ENCODE peak calls at places on chromosomes 12 and 14, in ten cellular contexts. One of them, this sample, is unnamed.
A peak's percentile ranks its signal among the peaks of the same experiment; 100 is the strongest.

GRCh38 chr12:53214221-53214620 is 7.2 kb upstream of the ITGB7 start:
- DNase-seq in uterus: no peak
- DNase-seq in gastrocnemius medialis: no peak
- DNase-seq in testis: no peak
- DNase-seq in tibial nerve: no peak
- DNase-seq in astrocyte of the cerebellum: no peak
- DNase-seq in HepG2: no peak
- DNase-seq in neural crest cell: no peak
- DNase-seq in Peyer's patch: no peak
- DNase-seq in endodermal cell: peak; percentile 69
- DNase-seq in this sample: no peak

GRCh38 chr12:93762912-93763311 is 85.7 kb downstream of the CRADD start:
- DNase-seq in Peyer's patch: no peak
- DNase-seq in gastrocnemius medialis: no peak
- DNase-seq in HepG2: no peak
- DNase-seq in testis: no peak
- DNase-seq in astrocyte of the cerebellum: no peak
- DNase-seq in tibial nerve: no peak
- DNase-seq in uterus: no peak
- DNase-seq in endodermal cell: no peak
- DNase-seq in neural crest cell: no peak
- DNase-seq in this sample: no peak

GRCh38 chr14:23324993-23325392 is 3.7 kb downstream of the PABPN1 start:
- DNase-seq in gastrocnemius medialis: no peak
- DNase-seq in uterus: no peak
- DNase-seq in Peyer's patch: no peak
- DNase-seq in tibial nerve: no peak
- DNase-seq in HepG2: no peak
- DNase-seq in endodermal cell: no peak
- DNase-seq in testis: no peak
- DNase-seq in astrocyte of the cerebellum: no peak
- DNase-seq in neural crest cell: no peak
- DNase-seq in this sample: no peak

GRCh38 chr12:44759289-44759688 is 116.8 kb downstream of the NELL2 start:
- DNase-seq in astrocyte of the cerebellum: no peak
- DNase-seq in uterus: no peak
- DNase-seq in endodermal cell: no peak
- DNase-seq in testis: no peak
- DNase-seq in neural crest cell: no peak
- DNase-seq in HepG2: no peak
- DNase-seq in tibial nerve: no peak
- DNase-seq in gastrocnemius medialis: no peak
- DNase-seq in Peyer's patch: no peak
- DNase-seq in this sample: no peak

GRCh38 chr12:80044694-80045046 is 54.7 kb upstream of the OTOGL start:
- DNase-seq in uterus: no peak
- DNase-seq in Peyer's patch: no peak
- DNase-seq in testis: no peak
- DNase-seq in HepG2: no peak
- DNase-seq in gastrocnemius medialis: no peak
- DNase-seq in tibial nerve: no peak
- DNase-seq in neural crest cell: no peak
- DNase-seq in astrocyte of the cerebellum: peak; percentile 73
- DNase-seq in endodermal cell: no peak
- DNase-seq in this sample: peak; percentile 45

GRCh38 chr12:90100619-90101018 is 392.0 kb upstream of the ATP2B1 start:
- DNase-seq in testis: no peak
- DNase-seq in astrocyte of the cerebellum: no peak
- DNase-seq in gastrocnemius medialis: no peak
- DNase-seq in tibial nerve: no peak
- DNase-seq in HepG2: no peak
- DNase-seq in uterus: no peak
- DNase-seq in endodermal cell: no peak
- DNase-seq in Peyer's patch: no peak
- DNase-seq in neural crest cell: no peak
- DNase-seq in this sample: no peak

GRCh38 chr12:26496170-26496569 is 300.8 kb downstream of the SSPN start:
- DNase-seq in gastrocnemius medialis: no peak
- DNase-seq in Peyer's patch: no peak
- DNase-seq in endodermal cell: no peak
- DNase-seq in neural crest cell: no peak
- DNase-seq in uterus: no peak
- DNase-seq in testis: no peak
- DNase-seq in astrocyte of the cerebellum: no peak
- DNase-seq in tibial nerve: no peak
- DNase-seq in HepG2: no peak
- DNase-seq in this sample: peak; percentile 95

GRCh38 chr14:105477659-105478623 is 3.3 kb downstream of the CRIP2 start:
- DNase-seq in astrocyte of the cerebellum: no peak
- DNase-seq in neural crest cell: no peak
- DNase-seq in tibial nerve: no peak
- DNase-seq in uterus: no peak
- DNase-seq in endodermal cell: no peak
- DNase-seq in gastrocnemius medialis: no peak
- DNase-seq in testis: no peak
- DNase-seq in Peyer's patch: peak; percentile 81
- DNase-seq in HepG2: no peak
- DNase-seq in this sample: no peak

GRCh38 chr14:74547331-74547927 is 53.9 kb downstream of the ISCA2 start:
- DNase-seq in astrocyte of the cerebellum: no peak
- DNase-seq in HepG2: no peak
- DNase-seq in Peyer's patch: no peak
- DNase-seq in gastrocnemius medialis: no peak
- DNase-seq in testis: no peak
- DNase-seq in uterus: no peak
- DNase-seq in endodermal cell: peak; percentile 87
- DNase-seq in tibial nerve: no peak
- DNase-seq in neural crest cell: no peak
- DNase-seq in this sample: no peak

GRCh38 chr14:55514819-55515470 is 65.1 kb upstream of the KTN1 start:
- DNase-seq in uterus: no peak
- DNase-seq in endodermal cell: no peak
- DNase-seq in HepG2: no peak
- DNase-seq in tibial nerve: peak; percentile 13
- DNase-seq in Peyer's patch: no peak
- DNase-seq in astrocyte of the cerebellum: peak; percentile 83
- DNase-seq in gastrocnemius medialis: no peak
- DNase-seq in testis: no peak
- DNase-seq in neural crest cell: no peak
- DNase-seq in this sample: peak; percentile 64

DNA sequence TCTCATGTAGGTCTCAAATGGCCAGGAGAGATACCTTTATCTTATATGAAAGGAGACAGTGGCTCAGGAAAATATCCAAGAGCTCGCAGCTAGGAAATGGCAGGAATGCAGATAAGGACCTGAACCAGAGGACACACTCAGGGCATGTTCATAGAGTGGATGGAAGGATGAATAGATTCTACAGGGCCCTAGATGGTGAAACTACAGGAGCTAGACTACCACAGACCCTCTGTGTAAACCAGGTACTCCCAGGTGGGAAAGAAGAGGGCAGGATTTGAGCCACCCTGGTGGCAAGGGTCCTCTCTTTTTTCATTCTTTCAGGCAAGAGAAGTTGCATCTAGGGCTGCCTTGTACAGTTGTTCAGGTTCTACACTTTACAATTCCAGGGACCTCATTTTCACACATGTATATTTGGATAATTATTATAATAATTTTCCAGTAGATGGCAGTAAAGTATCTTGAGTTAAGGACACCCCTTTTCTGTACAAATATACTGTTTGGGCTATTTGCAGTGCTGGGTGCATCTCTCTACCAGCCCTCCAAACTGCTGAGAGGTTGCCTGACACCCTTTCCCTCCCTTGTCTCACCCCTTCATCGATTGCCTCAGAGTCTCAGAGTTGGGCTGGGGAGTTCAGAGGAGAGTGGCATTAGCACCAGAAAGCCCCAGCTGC is 10.5 kb upstream of the ZDHHC22 start:
- DNase-seq in HepG2: no peak
- DNase-seq in Peyer's patch: peak; percentile 10
- DNase-seq in gastrocnemius medialis: no peak
- DNase-seq in tibial nerve: no peak
- DNase-seq in astrocyte of the cerebellum: no peak
- DNase-seq in neural crest cell: no peak
- DNase-seq in endodermal cell: no peak
- DNase-seq in testis: no peak
- DNase-seq in uterus: no peak
- DNase-seq in this sample: peak; percentile 31
- TF ChIP-seq CTCF in HepG2: peak; percentile 43
- TF ChIP-seq CTCF in Peyer's patch: peak; percentile 19
- TF ChIP-seq CTCF in gastrocnemius medialis: no peak
- TF ChIP-seq CTCF in tibial nerve: no peak
- TF ChIP-seq CTCF in astrocyte of the cerebellum: no peak
- TF ChIP-seq CTCF in neural crest cell: no peak
- TF ChIP-seq CTCF in endodermal cell: no peak
- TF ChIP-seq CTCF in testis: peak; percentile 24
- TF ChIP-seq CTCF in uterus: no peak
- TF ChIP-seq CTCF in this sample: peak; percentile 32

DNA sequence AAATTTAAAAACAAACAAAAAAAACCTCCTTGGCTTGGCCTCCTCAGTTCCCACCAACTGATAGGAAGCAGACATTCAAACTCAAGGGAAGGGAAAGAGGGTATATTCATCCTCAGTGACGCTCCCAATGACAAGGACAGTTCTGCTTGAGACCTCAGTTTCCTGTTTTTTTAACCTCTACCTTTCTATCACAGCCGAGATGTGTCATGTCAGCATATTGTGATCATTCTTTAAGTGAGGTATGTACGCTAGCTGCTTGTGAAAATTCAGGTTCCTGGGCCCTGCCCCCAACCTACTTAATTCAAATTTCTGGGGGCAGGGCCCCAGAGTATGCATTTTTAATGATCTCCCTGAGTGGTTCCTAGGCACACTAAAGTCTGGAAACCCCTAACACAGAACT is 611.9 kb upstream of the TBX3 start:
- DNase-seq in testis: no peak
- DNase-seq in tibial nerve: no peak
- DNase-seq in endodermal cell: no peak
- DNase-seq in astrocyte of the cerebellum: no peak
- DNase-seq in gastrocnemius medialis: no peak
- DNase-seq in HepG2: no peak
- DNase-seq in Peyer's patch: no peak
- DNase-seq in neural crest cell: no peak
- DNase-seq in uterus: no peak
- DNase-seq in this sample: no peak
- TF ChIP-seq CTCF in testis: no peak
- TF ChIP-seq CTCF in tibial nerve: no peak
- TF ChIP-seq CTCF in endodermal cell: no peak
- TF ChIP-seq CTCF in astrocyte of the cerebellum: no peak
- TF ChIP-seq CTCF in gastrocnemius medialis: no peak
- TF ChIP-seq CTCF in HepG2: no peak
- TF ChIP-seq CTCF in Peyer's patch: no peak
- TF ChIP-seq CTCF in neural crest cell: no peak
- TF ChIP-seq CTCF in uterus: no peak
- TF ChIP-seq CTCF in this sample: no peak

GRCh38 chr14:58643366-58643765 is 5.6 kb downstream of the DACT1 start:
- DNase-seq in neural crest cell: no peak
- DNase-seq in gastrocnemius medialis: no peak
- DNase-seq in endodermal cell: no peak
- DNase-seq in HepG2: no peak
- DNase-seq in Peyer's patch: no peak
- DNase-seq in testis: no peak
- DNase-seq in astrocyte of the cerebellum: no peak
- DNase-seq in uterus: no peak
- DNase-seq in tibial nerve: no peak
- DNase-seq in this sample: no peak

GRCh38 chr14:58639842-58640484 is 2.2 kb downstream of the DACT1 start:
- DNase-seq in tibial nerve: peak; percentile 74
- DNase-seq in Peyer's patch: peak; percentile 66
- DNase-seq in neural crest cell: peak; percentile 34
- DNase-seq in testis: peak; percentile 64
- DNase-seq in uterus: peak; percentile 31
- DNase-seq in gastrocnemius medialis: no peak
- DNase-seq in HepG2: peak; percentile 15
- DNase-seq in endodermal cell: peak; percentile 79
- DNase-seq in astrocyte of the cerebellum: peak; percentile 85
- DNase-seq in this sample: peak; percentile 66

GRCh38 chr14:58640959-58641358 is 3.2 kb downstream of the DACT1 start:
- DNase-seq in testis: no peak
- DNase-seq in neural crest cell: no peak
- DNase-seq in astrocyte of the cerebellum: no peak
- DNase-seq in endodermal cell: no peak
- DNase-seq in HepG2: no peak
- DNase-seq in Peyer's patch: no peak
- DNase-seq in gastrocnemius medialis: no peak
- DNase-seq in tibial nerve: no peak
- DNase-seq in uterus: no peak
- DNase-seq in this sample: no peak

GRCh38 chr14:58638231-58639205 is 756 bp downstream of the DACT1 start:
- DNase-seq in HepG2: no peak
- DNase-seq in endodermal cell: peak; percentile 79
- DNase-seq in uterus: peak; percentile 25
- DNase-seq in Peyer's patch: peak; percentile 53
- DNase-seq in astrocyte of the cerebellum: no peak
- DNase-seq in testis: peak; percentile 38
- DNase-seq in gastrocnemius medialis: no peak
- DNase-seq in neural crest cell: peak; percentile 26
- DNase-seq in tibial nerve: no peak
- DNase-seq in this sample: no peak

GRCh38 chr14:58641509-58641908 is 3.7 kb downstream of the DACT1 start:
- DNase-seq in uterus: no peak
- DNase-seq in astrocyte of the cerebellum: no peak
- DNase-seq in HepG2: no peak
- DNase-seq in gastrocnemius medialis: no peak
- DNase-seq in tibial nerve: no peak
- DNase-seq in endodermal cell: no peak
- DNase-seq in Peyer's patch: no peak
- DNase-seq in neural crest cell: no peak
- DNase-seq in testis: no peak
- DNase-seq in this sample: peak; percentile 6
- TF ChIP-seq CTCF in uterus: no peak
- TF ChIP-seq CTCF in astrocyte of the cerebellum: no peak
- TF ChIP-seq CTCF in HepG2: no peak
- TF ChIP-seq CTCF in gastrocnemius medialis: no peak
- TF ChIP-seq CTCF in tibial nerve: no peak
- TF ChIP-seq CTCF in endodermal cell: peak; percentile 78
- TF ChIP-seq CTCF in Peyer's patch: no peak
- TF ChIP-seq CTCF in neural crest cell: no peak
- TF ChIP-seq CTCF in testis: no peak
- TF ChIP-seq CTCF in this sample: no peak

DNA sequence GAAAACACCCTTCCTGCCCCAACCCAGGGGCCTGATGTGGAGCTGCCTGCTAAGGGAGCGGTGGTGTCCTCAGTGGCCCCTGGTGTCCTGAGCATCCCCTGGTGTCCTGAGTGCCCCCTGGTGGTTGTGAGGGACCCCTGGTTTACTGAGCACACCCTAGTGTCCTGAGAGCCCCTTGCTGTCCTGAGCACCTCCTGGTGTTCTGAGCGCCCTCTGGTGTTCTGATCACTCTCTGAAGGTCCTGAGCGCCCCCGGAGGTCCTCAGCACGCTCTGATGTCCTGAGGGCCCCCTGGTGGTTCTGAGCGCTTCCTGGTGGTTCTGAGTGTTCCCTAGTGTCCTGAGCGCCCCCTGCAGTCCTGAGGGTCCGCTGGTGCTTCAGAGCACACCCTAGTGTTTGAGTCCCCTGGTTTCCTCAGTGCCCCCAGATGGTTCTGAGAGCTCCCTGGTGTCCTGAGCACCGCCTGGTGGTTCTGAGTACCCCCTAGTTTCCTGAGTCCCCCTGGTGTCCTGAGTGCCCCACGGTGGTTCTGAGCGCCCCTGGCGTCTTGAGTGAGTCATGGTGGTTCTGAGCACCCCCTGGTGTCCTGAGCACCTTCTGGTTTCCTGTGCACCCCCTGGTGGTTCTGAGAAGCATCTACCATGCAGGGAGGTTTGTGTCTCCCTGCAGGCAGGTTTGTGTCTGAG is 1004.2 kb downstream of the TMEM121 start:
- DNase-seq in HepG2: peak; percentile 5
- DNase-seq in Peyer's patch: peak; percentile 69
- DNase-seq in astrocyte of the cerebellum: no peak
- DNase-seq in testis: peak; percentile 73
- DNase-seq in uterus: no peak
- DNase-seq in tibial nerve: no peak
- DNase-seq in gastrocnemius medialis: no peak
- DNase-seq in neural crest cell: no peak
- DNase-seq in endodermal cell: no peak
- DNase-seq in this sample: no peak
- TF ChIP-seq CTCF in HepG2: no peak
- TF ChIP-seq CTCF in Peyer's patch: no peak
- TF ChIP-seq CTCF in astrocyte of the cerebellum: no peak
- TF ChIP-seq CTCF in testis: no peak
- TF ChIP-seq CTCF in uterus: no peak
- TF ChIP-seq CTCF in tibial nerve: no peak
- TF ChIP-seq CTCF in gastrocnemius medialis: no peak
- TF ChIP-seq CTCF in neural crest cell: no peak
- TF ChIP-seq CTCF in endodermal cell: peak; percentile 18
- TF ChIP-seq CTCF in this sample: peak; percentile 7

This sample was measured in MCF 10A.